ENCODE peak calls at places on chromosomes 16 and 17, in seven cellular contexts. One of them, this sample, is unnamed.

GRCh38 chr17:27315796-27316465 is 22.0 kb downstream of the WSB1 start:
- DNase-seq in bronchial epithelial cell: no peak
- DNase-seq in heart left ventricle: no peak
- DNase-seq in astrocyte: no peak
- DNase-seq in PC-9: no peak
- DNase-seq in right lobe of liver: no peak
- DNase-seq in suprapubic skin: no peak
- DNase-seq in this sample: no peak

GRCh38 chr16:71843517-71844031 is 2.2 kb upstream of the ATXN1L start:
- DNase-seq in bronchial epithelial cell: no peak
- DNase-seq in heart left ventricle: no peak
- DNase-seq in astrocyte: no peak
- DNase-seq in PC-9: no peak
- DNase-seq in right lobe of liver: no peak
- DNase-seq in suprapubic skin: no peak
- DNase-seq in this sample: no peak

GRCh38 chr17:77847211-77848085 is 111.1 kb upstream of the TNRC6C start:
- DNase-seq in bronchial epithelial cell: no peak
- DNase-seq in heart left ventricle: no peak
- DNase-seq in astrocyte: no peak
- DNase-seq in PC-9: no peak
- DNase-seq in right lobe of liver: peak; percentile 46
- DNase-seq in suprapubic skin: no peak
- DNase-seq in this sample: no peak

GRCh38 chr17:40180694-40181093 is 3.4 kb downstream of the RAPGEFL1 start:
- DNase-seq in bronchial epithelial cell: peak; percentile 18
- DNase-seq in heart left ventricle: no peak
- DNase-seq in astrocyte: no peak
- DNase-seq in PC-9: peak; percentile 67
- DNase-seq in right lobe of liver: peak; percentile 86
- DNase-seq in suprapubic skin: no peak
- DNase-seq in this sample: no peak

GRCh38 chr16:57447142-57447962 is at the start of the genes CIAPIN1 and COQ9:
- DNase-seq in bronchial epithelial cell: peak; percentile 84
- DNase-seq in heart left ventricle: peak; percentile 94
- DNase-seq in astrocyte: peak; percentile 77
- DNase-seq in PC-9: peak; percentile 88
- DNase-seq in right lobe of liver: peak; percentile 97
- DNase-seq in suprapubic skin: peak; percentile 96
- DNase-seq in this sample: peak; percentile 59

GRCh38 chr16:54210437-54211081 is 76.0 kb downstream of the IRX3 start:
- DNase-seq in bronchial epithelial cell: no peak
- DNase-seq in heart left ventricle: no peak
- DNase-seq in astrocyte: no peak
- DNase-seq in PC-9: no peak
- DNase-seq in right lobe of liver: no peak
- DNase-seq in suprapubic skin: no peak
- DNase-seq in this sample: no peak

GRCh38 chr17:76063880-76064546 is 8.3 kb downstream of the SRP68 start:
- DNase-seq in bronchial epithelial cell: no peak
- DNase-seq in heart left ventricle: no peak
- DNase-seq in astrocyte: no peak
- DNase-seq in PC-9: no peak
- DNase-seq in right lobe of liver: no peak
- DNase-seq in suprapubic skin: no peak
- DNase-seq in this sample: no peak

GRCh38 chr17:47611372-47612350 is 38.1 kb upstream of the KPNB1 start:
- DNase-seq in bronchial epithelial cell: no peak
- DNase-seq in heart left ventricle: no peak
- DNase-seq in astrocyte: peak; percentile 33
- DNase-seq in PC-9: no peak
- DNase-seq in right lobe of liver: no peak
- DNase-seq in suprapubic skin: no peak
- DNase-seq in this sample: no peak

GRCh38 chr17:76277300-76278267 is 12.4 kb downstream of the UBALD2 start:
- DNase-seq in bronchial epithelial cell: no peak
- DNase-seq in heart left ventricle: no peak
- DNase-seq in astrocyte: no peak
- DNase-seq in PC-9: no peak
- DNase-seq in right lobe of liver: peak; percentile 49
- DNase-seq in suprapubic skin: no peak
- DNase-seq in this sample: no peak

GRCh38 chr16:69931631-69932030 is 19.5 kb upstream of the CLEC18A start:
- DNase-seq in bronchial epithelial cell: no peak
- DNase-seq in heart left ventricle: no peak
- DNase-seq in astrocyte: no peak
- DNase-seq in PC-9: no peak
- DNase-seq in right lobe of liver: no peak
- DNase-seq in suprapubic skin: peak; percentile 65
- DNase-seq in this sample: no peak

GRCh38 chr17:40153603-40154238 is 13.4 kb downstream of the CASC3 start:
- DNase-seq in bronchial epithelial cell: no peak
- DNase-seq in heart left ventricle: no peak
- DNase-seq in astrocyte: no peak
- DNase-seq in PC-9: no peak
- DNase-seq in right lobe of liver: no peak
- DNase-seq in suprapubic skin: no peak
- DNase-seq in this sample: no peak

GRCh38 chr16:68790944-68791343 is 52.4 kb upstream of the TANGO6 start:
- DNase-seq in bronchial epithelial cell: no peak
- DNase-seq in heart left ventricle: no peak
- DNase-seq in astrocyte: no peak
- DNase-seq in PC-9: no peak
- DNase-seq in right lobe of liver: no peak
- DNase-seq in suprapubic skin: no peak
- DNase-seq in this sample: no peak

GRCh38 chr16:82888616-82889015 is 261.8 kb downstream of the CDH13 start:
- DNase-seq in bronchial epithelial cell: no peak
- DNase-seq in heart left ventricle: no peak
- DNase-seq in astrocyte: peak; percentile 80
- DNase-seq in PC-9: no peak
- DNase-seq in right lobe of liver: no peak
- DNase-seq in suprapubic skin: no peak
- DNase-seq in this sample: peak; percentile 36

GRCh38 chr17:7703584-7704574 is 1.1 kb upstream of the EFNB3 start:
- DNase-seq in bronchial epithelial cell: peak; percentile 70
- DNase-seq in heart left ventricle: peak; percentile 30
- DNase-seq in astrocyte: peak; percentile 26
- DNase-seq in PC-9: no peak
- DNase-seq in right lobe of liver: no peak
- DNase-seq in suprapubic skin: no peak
- DNase-seq in this sample: no peak

GRCh38 chr16:77564791-77565390 is 130.1 kb upstream of the ADAMTS18 start:
- DNase-seq in bronchial epithelial cell: no peak
- DNase-seq in heart left ventricle: no peak
- DNase-seq in astrocyte: peak; percentile 78
- DNase-seq in PC-9: no peak
- DNase-seq in right lobe of liver: no peak
- DNase-seq in suprapubic skin: no peak
- DNase-seq in this sample: no peak

GRCh38 chr17:7330099-7331015 is 1.2 kb upstream of the NEURL4 start:
- DNase-seq in bronchial epithelial cell: peak; percentile 76
- DNase-seq in heart left ventricle: peak; percentile 80
- DNase-seq in astrocyte: peak; percentile 68
- DNase-seq in PC-9: peak; percentile 84
- DNase-seq in right lobe of liver: peak; percentile 82
- DNase-seq in suprapubic skin: no peak
- DNase-seq in this sample: no peak

GRCh38 chr16:78184554-78185183 is 85.2 kb downstream of the WWOX start:
- DNase-seq in bronchial epithelial cell: peak; percentile 18
- DNase-seq in heart left ventricle: no peak
- DNase-seq in astrocyte: peak; percentile 45
- DNase-seq in PC-9: no peak
- DNase-seq in right lobe of liver: no peak
- DNase-seq in suprapubic skin: no peak
- DNase-seq in this sample: peak; percentile 52

GRCh38 chr17:58414596-58414997 is 2.7 kb downstream of the RNF43 start:
- DNase-seq in bronchial epithelial cell: peak; percentile 52
- DNase-seq in heart left ventricle: no peak
- DNase-seq in astrocyte: no peak
- DNase-seq in PC-9: no peak
- DNase-seq in right lobe of liver: no peak
- DNase-seq in suprapubic skin: no peak
- DNase-seq in this sample: no peak

GRCh38 chr17:21286066-21286770 is 1.7 kb downstream of the MAP2K3 start:
- DNase-seq in bronchial epithelial cell: peak; percentile 95
- DNase-seq in heart left ventricle: peak; percentile 90
- DNase-seq in astrocyte: peak; percentile 98
- DNase-seq in PC-9: peak; percentile 93
- DNase-seq in right lobe of liver: peak; percentile 92
- DNase-seq in suprapubic skin: peak; percentile 97
- DNase-seq in this sample: peak; percentile 91

GRCh38 chr16:86388976-86389375 is 121.4 kb upstream of the FOXF1 start:
- DNase-seq in bronchial epithelial cell: no peak
- DNase-seq in heart left ventricle: no peak
- DNase-seq in astrocyte: no peak
- DNase-seq in PC-9: no peak
- DNase-seq in right lobe of liver: no peak
- DNase-seq in suprapubic skin: no peak
- DNase-seq in this sample: no peak

GRCh38 chr17:50943575-50943933 is 77.4 kb upstream of the TOB1 start:
- DNase-seq in bronchial epithelial cell: no peak
- DNase-seq in heart left ventricle: no peak
- DNase-seq in astrocyte: no peak
- DNase-seq in PC-9: no peak
- DNase-seq in right lobe of liver: peak; percentile 52
- DNase-seq in suprapubic skin: peak; percentile 50
- DNase-seq in this sample: no peak

GRCh38 chr16:11056989-11057645 is 112.8 kb downstream of the CLEC16A start:
- DNase-seq in bronchial epithelial cell: peak; percentile 67
- DNase-seq in heart left ventricle: no peak
- DNase-seq in astrocyte: no peak
- DNase-seq in PC-9: no peak
- DNase-seq in right lobe of liver: no peak
- DNase-seq in suprapubic skin: no peak
- DNase-seq in this sample: no peak

GRCh38 chr16:67283826-67284555 is 4.7 kb downstream of the PLEKHG4 start:
- DNase-seq in bronchial epithelial cell: no peak
- DNase-seq in heart left ventricle: no peak
- DNase-seq in astrocyte: no peak
- DNase-seq in PC-9: no peak
- DNase-seq in right lobe of liver: no peak
- DNase-seq in suprapubic skin: no peak
- DNase-seq in this sample: no peak

GRCh38 chr16:74732951-74733350 is 32.3 kb upstream of the MLKL start:
- DNase-seq in bronchial epithelial cell: no peak
- DNase-seq in heart left ventricle: no peak
- DNase-seq in astrocyte: no peak
- DNase-seq in PC-9: no peak
- DNase-seq in right lobe of liver: peak; percentile 15
- DNase-seq in suprapubic skin: no peak
- DNase-seq in this sample: no peak

GRCh38 chr16:60304078-60304477 is 1570.0 kb upstream of the GOT2 start:
- DNase-seq in bronchial epithelial cell: no peak
- DNase-seq in heart left ventricle: no peak
- DNase-seq in astrocyte: no peak
- DNase-seq in PC-9: no peak
- DNase-seq in right lobe of liver: no peak
- DNase-seq in suprapubic skin: no peak
- DNase-seq in this sample: no peak

GRCh38 chr16:12456355-12456754 is 347.3 kb downstream of the CPPED1 start:
- DNase-seq in bronchial epithelial cell: no peak
- DNase-seq in heart left ventricle: no peak
- DNase-seq in astrocyte: no peak
- DNase-seq in PC-9: no peak
- DNase-seq in right lobe of liver: no peak
- DNase-seq in suprapubic skin: no peak
- DNase-seq in this sample: no peak

GRCh38 chr16:12452549-12452948 is 351.1 kb downstream of the CPPED1 start:
- DNase-seq in bronchial epithelial cell: no peak
- DNase-seq in heart left ventricle: no peak
- DNase-seq in astrocyte: no peak
- DNase-seq in PC-9: no peak
- DNase-seq in right lobe of liver: no peak
- DNase-seq in suprapubic skin: no peak
- DNase-seq in this sample: no peak

GRCh38 chr16:12455287-12455798 is 348.3 kb downstream of the CPPED1 start:
- DNase-seq in bronchial epithelial cell: peak; percentile 5
- DNase-seq in heart left ventricle: peak; percentile 53
- DNase-seq in astrocyte: no peak
- DNase-seq in PC-9: peak; percentile 80
- DNase-seq in right lobe of liver: peak; percentile 82
- DNase-seq in suprapubic skin: no peak
- DNase-seq in this sample: no peak

GRCh38 chr16:12450381-12450780 is 353.3 kb downstream of the CPPED1 start:
- DNase-seq in bronchial epithelial cell: no peak
- DNase-seq in heart left ventricle: no peak
- DNase-seq in astrocyte: no peak
- DNase-seq in PC-9: no peak
- DNase-seq in right lobe of liver: no peak
- DNase-seq in suprapubic skin: no peak
- DNase-seq in this sample: no peak

DNA sequence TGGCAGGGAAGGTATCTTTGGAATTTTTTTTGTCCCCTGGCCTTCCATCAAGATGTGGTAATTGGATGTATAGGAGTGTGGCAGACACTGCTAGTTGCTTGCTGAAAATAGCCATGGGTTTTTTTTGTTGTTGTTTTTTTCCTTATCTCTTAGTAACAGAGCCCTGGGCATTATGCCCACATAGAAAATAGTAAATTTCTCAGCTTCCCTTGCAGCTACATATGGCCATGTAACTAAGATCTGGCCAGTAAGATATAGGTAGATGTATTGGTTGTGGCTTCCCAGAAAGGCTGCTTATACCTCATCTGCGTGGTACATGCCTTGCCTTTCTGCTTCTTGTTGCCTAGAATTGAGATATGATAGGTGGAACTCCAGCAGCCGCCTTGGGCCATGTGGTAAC is 349.9 kb downstream of the CPPED1 start:
- DNase-seq in bronchial epithelial cell: no peak
- DNase-seq in heart left ventricle: no peak
- DNase-seq in astrocyte: no peak
- DNase-seq in PC-9: no peak
- DNase-seq in right lobe of liver: no peak
- DNase-seq in suprapubic skin: no peak
- DNase-seq in this sample: no peak
- H3K36me3 ChIP-seq in bronchial epithelial cell: no peaks in the 10 kb centered on the region
- H3K36me3 ChIP-seq in heart left ventricle: no peaks in the 10 kb centered on the region
- H3K36me3 ChIP-seq in astrocyte: no peaks in the 10 kb centered on the region
- H3K36me3 ChIP-seq in PC-9: no peaks in the 10 kb centered on the region
- H3K36me3 ChIP-seq in right lobe of liver: no peaks in the 10 kb centered on the region
- H3K36me3 ChIP-seq in suprapubic skin: no peaks in the 10 kb centered on the region
- H3K36me3 ChIP-seq in this sample: no peaks in the 10 kb centered on the region

GRCh38 chr16:30692381-30693074 is 6.4 kb upstream of the SRCAP start:
- DNase-seq in bronchial epithelial cell: no peak
- DNase-seq in heart left ventricle: no peak
- DNase-seq in astrocyte: no peak
- DNase-seq in PC-9: no peak
- DNase-seq in right lobe of liver: no peak
- DNase-seq in suprapubic skin: no peak
- DNase-seq in this sample: no peak
- H3K27me3 ChIP-seq in bronchial epithelial cell: no peaks in the 10 kb centered on the region
- H3K27me3 ChIP-seq in heart left ventricle: no peaks in the 10 kb centered on the region
- H3K27me3 ChIP-seq in astrocyte: no peaks in the 10 kb centered on the region
- H3K27me3 ChIP-seq in PC-9: no peaks in the 10 kb centered on the region
- H3K27me3 ChIP-seq in right lobe of liver: no peaks in the 10 kb centered on the region
- H3K27me3 ChIP-seq in suprapubic skin: no peaks in the 10 kb centered on the region
- H3K27me3 ChIP-seq in this sample: no peaks in the 10 kb centered on the region

GRCh38 chr17:55275894-55276804 is 11.4 kb downstream of the HLF start:
- DNase-seq in bronchial epithelial cell: peak; percentile 76
- DNase-seq in heart left ventricle: no peak
- DNase-seq in astrocyte: no peak
- DNase-seq in PC-9: no peak
- DNase-seq in right lobe of liver: no peak
- DNase-seq in suprapubic skin: no peak
- DNase-seq in this sample: no peak
- TF ChIP-seq CTCF in bronchial epithelial cell: no peak
- TF ChIP-seq CTCF in heart left ventricle: no peak
- TF ChIP-seq CTCF in astrocyte: no peak
- TF ChIP-seq CTCF in PC-9: no peak
- TF ChIP-seq CTCF in right lobe of liver: no peak
- TF ChIP-seq CTCF in suprapubic skin: no peak
- TF ChIP-seq CTCF in this sample: no peak

GRCh38 chr17:42463976-42464400 is 5.3 kb downstream of the ATP6V0A1 start:
- DNase-seq in bronchial epithelial cell: no peak
- DNase-seq in heart left ventricle: no peak
- DNase-seq in astrocyte: no peak
- DNase-seq in PC-9: no peak
- DNase-seq in right lobe of liver: no peak
- DNase-seq in suprapubic skin: no peak
- DNase-seq in this sample: no peak
- H3K36me3 ChIP-seq in bronchial epithelial cell: peaks cover 5% of the 10 kb centered on the region
- H3K36me3 ChIP-seq in heart left ventricle: peaks cover 83% of the 10 kb centered on the region
- H3K36me3 ChIP-seq in astrocyte: peaks cover 13% of the 10 kb centered on the region
- H3K36me3 ChIP-seq in PC-9: peaks cover 21% of the 10 kb centered on the region
- H3K36me3 ChIP-seq in right lobe of liver: no peaks in the 10 kb centered on the region
- H3K36me3 ChIP-seq in suprapubic skin: peaks cover 53% of the 10 kb centered on the region
- H3K36me3 ChIP-seq in this sample: peaks cover 2% of the 10 kb centered on the region